ENCODE peak calls at places on chromosomes 7 and 10, in nine cellular contexts. One of them, this sample, is unnamed.
A peak's percentile ranks its signal among the peaks of the same experiment; 100 is the strongest.

GRCh38 chr10:128116187-128116586 is 10.0 kb downstream of the MKI67 start:
- DNase-seq in GM12878: no peak
- DNase-seq in effector memory CD4-positive, alpha-beta T cell: no peak
- DNase-seq in H9: no peak
- DNase-seq in left ventricle myocardium inferior: no peak
- DNase-seq in adrenal gland: no peak
- DNase-seq in RWPE2: no peak
- DNase-seq in neuronal stem cell: no peak
- DNase-seq in CD8-positive, alpha-beta T cell: no peak
- DNase-seq in this sample: no peak

GRCh38 chr7:44671069-44671468 is 64.6 kb downstream of the OGDH start:
- DNase-seq in GM12878: no peak
- DNase-seq in effector memory CD4-positive, alpha-beta T cell: no peak
- DNase-seq in H9: no peak
- DNase-seq in left ventricle myocardium inferior: no peak
- DNase-seq in adrenal gland: no peak
- DNase-seq in RWPE2: no peak
- DNase-seq in neuronal stem cell: no peak
- DNase-seq in CD8-positive, alpha-beta T cell: no peak
- DNase-seq in this sample: no peak

GRCh38 chr7:17234398-17235021 is 63.9 kb upstream of the AHR start:
- DNase-seq in GM12878: peak; percentile 74
- DNase-seq in effector memory CD4-positive, alpha-beta T cell: peak; percentile 66
- DNase-seq in H9: no peak
- DNase-seq in left ventricle myocardium inferior: no peak
- DNase-seq in adrenal gland: peak; percentile 52
- DNase-seq in RWPE2: no peak
- DNase-seq in neuronal stem cell: no peak
- DNase-seq in CD8-positive, alpha-beta T cell: peak; percentile 64
- DNase-seq in this sample: peak; percentile 54

GRCh38 chr7:81190997-81191747 is 272.3 kb upstream of the SEMA3C start:
- DNase-seq in GM12878: no peak
- DNase-seq in effector memory CD4-positive, alpha-beta T cell: no peak
- DNase-seq in H9: no peak
- DNase-seq in left ventricle myocardium inferior: no peak
- DNase-seq in adrenal gland: no peak
- DNase-seq in RWPE2: no peak
- DNase-seq in neuronal stem cell: no peak
- DNase-seq in CD8-positive, alpha-beta T cell: no peak
- DNase-seq in this sample: no peak

GRCh38 chr7:43467406-43467805 is 115.5 kb upstream of the STK17A start:
- DNase-seq in GM12878: no peak
- DNase-seq in effector memory CD4-positive, alpha-beta T cell: no peak
- DNase-seq in H9: no peak
- DNase-seq in left ventricle myocardium inferior: no peak
- DNase-seq in adrenal gland: no peak
- DNase-seq in RWPE2: no peak
- DNase-seq in neuronal stem cell: no peak
- DNase-seq in CD8-positive, alpha-beta T cell: no peak
- DNase-seq in this sample: no peak

GRCh38 chr7:103632972-103633371 is 187.0 kb upstream of the SLC26A5 start:
- DNase-seq in GM12878: no peak
- DNase-seq in effector memory CD4-positive, alpha-beta T cell: no peak
- DNase-seq in H9: no peak
- DNase-seq in left ventricle myocardium inferior: no peak
- DNase-seq in adrenal gland: no peak
- DNase-seq in RWPE2: no peak
- DNase-seq in neuronal stem cell: no peak
- DNase-seq in CD8-positive, alpha-beta T cell: no peak
- DNase-seq in this sample: no peak

GRCh38 chr7:117818241-117818640 is 55.0 kb downstream of the CTTNBP2 start:
- DNase-seq in GM12878: no peak
- DNase-seq in effector memory CD4-positive, alpha-beta T cell: no peak
- DNase-seq in H9: no peak
- DNase-seq in left ventricle myocardium inferior: no peak
- DNase-seq in adrenal gland: no peak
- DNase-seq in RWPE2: no peak
- DNase-seq in neuronal stem cell: no peak
- DNase-seq in CD8-positive, alpha-beta T cell: no peak
- DNase-seq in this sample: no peak

GRCh38 chr10:7123719-7124118 is 287.1 kb downstream of the SFMBT2 start:
- DNase-seq in GM12878: no peak
- DNase-seq in effector memory CD4-positive, alpha-beta T cell: no peak
- DNase-seq in H9: no peak
- DNase-seq in left ventricle myocardium inferior: no peak
- DNase-seq in adrenal gland: no peak
- DNase-seq in RWPE2: no peak
- DNase-seq in neuronal stem cell: no peak
- DNase-seq in CD8-positive, alpha-beta T cell: no peak
- DNase-seq in this sample: no peak

GRCh38 chr10:99784731-99785441 is 2.4 kb downstream of the ABCC2 start:
- DNase-seq in GM12878: no peak
- DNase-seq in effector memory CD4-positive, alpha-beta T cell: no peak
- DNase-seq in H9: no peak
- DNase-seq in left ventricle myocardium inferior: no peak
- DNase-seq in adrenal gland: no peak
- DNase-seq in RWPE2: no peak
- DNase-seq in neuronal stem cell: no peak
- DNase-seq in CD8-positive, alpha-beta T cell: no peak
- DNase-seq in this sample: no peak

GRCh38 chr7:13179775-13180448 is 492.5 kb downstream of the ARL4A start:
- DNase-seq in GM12878: no peak
- DNase-seq in effector memory CD4-positive, alpha-beta T cell: no peak
- DNase-seq in H9: no peak
- DNase-seq in left ventricle myocardium inferior: no peak
- DNase-seq in adrenal gland: no peak
- DNase-seq in RWPE2: no peak
- DNase-seq in neuronal stem cell: no peak
- DNase-seq in CD8-positive, alpha-beta T cell: no peak
- DNase-seq in this sample: no peak

GRCh38 chr7:76515999-76516443 is 5.7 kb downstream of the UPK3B start:
- DNase-seq in GM12878: no peak
- DNase-seq in effector memory CD4-positive, alpha-beta T cell: no peak
- DNase-seq in H9: no peak
- DNase-seq in left ventricle myocardium inferior: peak; percentile 65
- DNase-seq in adrenal gland: no peak
- DNase-seq in RWPE2: no peak
- DNase-seq in neuronal stem cell: no peak
- DNase-seq in CD8-positive, alpha-beta T cell: no peak
- DNase-seq in this sample: peak; percentile 66

GRCh38 chr7:121494531-121494930 is 98.4 kb upstream of the FAM3C start:
- DNase-seq in GM12878: no peak
- DNase-seq in effector memory CD4-positive, alpha-beta T cell: no peak
- DNase-seq in H9: no peak
- DNase-seq in left ventricle myocardium inferior: no peak
- DNase-seq in adrenal gland: no peak
- DNase-seq in RWPE2: no peak
- DNase-seq in neuronal stem cell: no peak
- DNase-seq in CD8-positive, alpha-beta T cell: no peak
- DNase-seq in this sample: no peak

GRCh38 chr10:93993782-93994668 is at the start of gene PLCE1:
- DNase-seq in GM12878: no peak
- DNase-seq in effector memory CD4-positive, alpha-beta T cell: no peak
- DNase-seq in H9: peak; percentile 62
- DNase-seq in left ventricle myocardium inferior: peak; percentile 38
- DNase-seq in adrenal gland: peak; percentile 59
- DNase-seq in RWPE2: no peak
- DNase-seq in neuronal stem cell: peak; percentile 47
- DNase-seq in CD8-positive, alpha-beta T cell: no peak
- DNase-seq in this sample: peak; percentile 67

GRCh38 chr10:92699518-92700272 is 9.9 kb downstream of the HHEX start:
- DNase-seq in GM12878: no peak
- DNase-seq in effector memory CD4-positive, alpha-beta T cell: no peak
- DNase-seq in H9: peak; percentile 71
- DNase-seq in left ventricle myocardium inferior: no peak
- DNase-seq in adrenal gland: peak; percentile 83
- DNase-seq in RWPE2: no peak
- DNase-seq in neuronal stem cell: peak; percentile 6
- DNase-seq in CD8-positive, alpha-beta T cell: peak; percentile 30
- DNase-seq in this sample: peak; percentile 51

GRCh38 chr7:71132521-71133231 is 732 bp downstream of the GALNT17 start:
- DNase-seq in GM12878: no peak
- DNase-seq in effector memory CD4-positive, alpha-beta T cell: no peak
- DNase-seq in H9: no peak
- DNase-seq in left ventricle myocardium inferior: peak; percentile 18
- DNase-seq in adrenal gland: no peak
- DNase-seq in RWPE2: no peak
- DNase-seq in neuronal stem cell: peak; percentile 40
- DNase-seq in CD8-positive, alpha-beta T cell: no peak
- DNase-seq in this sample: no peak

GRCh38 chr10:88879754-88880286 is at the start of gene STAMBPL1:
- DNase-seq in GM12878: peak; percentile 50
- DNase-seq in effector memory CD4-positive, alpha-beta T cell: peak; percentile 51
- DNase-seq in H9: no peak
- DNase-seq in left ventricle myocardium inferior: no peak
- DNase-seq in adrenal gland: peak; percentile 67
- DNase-seq in RWPE2: no peak
- DNase-seq in neuronal stem cell: no peak
- DNase-seq in CD8-positive, alpha-beta T cell: peak; percentile 78
- DNase-seq in this sample: peak; percentile 87

GRCh38 chr10:101901340-101901739 is 57.7 kb upstream of the KCNIP2 start:
- DNase-seq in GM12878: peak; percentile 77
- DNase-seq in effector memory CD4-positive, alpha-beta T cell: no peak
- DNase-seq in H9: no peak
- DNase-seq in left ventricle myocardium inferior: no peak
- DNase-seq in adrenal gland: no peak
- DNase-seq in RWPE2: no peak
- DNase-seq in neuronal stem cell: no peak
- DNase-seq in CD8-positive, alpha-beta T cell: no peak
- DNase-seq in this sample: no peak

GRCh38 chr7:80533287-80533686 is 21.4 kb upstream of the GNAT3 start:
- DNase-seq in GM12878: no peak
- DNase-seq in effector memory CD4-positive, alpha-beta T cell: no peak
- DNase-seq in H9: no peak
- DNase-seq in left ventricle myocardium inferior: no peak
- DNase-seq in adrenal gland: no peak
- DNase-seq in RWPE2: no peak
- DNase-seq in neuronal stem cell: no peak
- DNase-seq in CD8-positive, alpha-beta T cell: no peak
- DNase-seq in this sample: no peak

GRCh38 chr7:134865001-134865845 is 85.8 kb downstream of the CALD1 start:
- DNase-seq in GM12878: peak; percentile 19
- DNase-seq in effector memory CD4-positive, alpha-beta T cell: no peak
- DNase-seq in H9: no peak
- DNase-seq in left ventricle myocardium inferior: no peak
- DNase-seq in adrenal gland: no peak
- DNase-seq in RWPE2: no peak
- DNase-seq in neuronal stem cell: no peak
- DNase-seq in CD8-positive, alpha-beta T cell: no peak
- DNase-seq in this sample: no peak

GRCh38 chr7:120842131-120842621 is 15.8 kb downstream of the TSPAN12 start:
- DNase-seq in GM12878: no peak
- DNase-seq in effector memory CD4-positive, alpha-beta T cell: no peak
- DNase-seq in H9: no peak
- DNase-seq in left ventricle myocardium inferior: no peak
- DNase-seq in adrenal gland: no peak
- DNase-seq in RWPE2: no peak
- DNase-seq in neuronal stem cell: no peak
- DNase-seq in CD8-positive, alpha-beta T cell: no peak
- DNase-seq in this sample: no peak

DNA sequence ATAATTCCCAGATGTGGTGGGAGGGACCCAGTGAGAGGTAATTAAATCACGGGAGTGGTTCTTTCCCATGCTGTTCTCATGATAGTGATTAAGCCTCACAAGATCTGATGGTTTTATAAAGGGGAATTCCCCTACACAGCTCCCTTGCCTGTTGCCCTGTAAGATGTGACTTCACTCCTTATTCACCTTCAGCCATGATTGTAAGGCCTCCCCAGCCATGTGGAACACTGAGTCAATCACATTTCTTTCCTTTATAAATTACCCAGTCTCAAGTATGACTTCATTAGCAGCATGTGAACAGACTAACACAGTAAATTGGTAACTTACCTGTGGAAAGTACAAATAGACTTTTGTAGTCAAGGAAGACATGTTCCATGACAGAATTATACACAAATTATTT is 55.2 kb downstream of the ZNF716 start:
- DNase-seq in GM12878: no peak
- DNase-seq in effector memory CD4-positive, alpha-beta T cell: no peak
- DNase-seq in H9: no peak
- DNase-seq in left ventricle myocardium inferior: no peak
- DNase-seq in adrenal gland: no peak
- DNase-seq in RWPE2: no peak
- DNase-seq in neuronal stem cell: no peak
- DNase-seq in CD8-positive, alpha-beta T cell: no peak
- DNase-seq in this sample: no peak
- H3K9me3 ChIP-seq in GM12878: no peaks in the 10 kb centered on the region
- H3K9me3 ChIP-seq in effector memory CD4-positive, alpha-beta T cell: no peaks in the 10 kb centered on the region
- H3K9me3 ChIP-seq in H9: peaks cover 40% of the 10 kb centered on the region
- H3K9me3 ChIP-seq in left ventricle myocardium inferior: peaks cover 77% of the 10 kb centered on the region
- H3K9me3 ChIP-seq in adrenal gland: no peaks in the 10 kb centered on the region
- H3K9me3 ChIP-seq in RWPE2: peaks cover 6% of the 10 kb centered on the region
- H3K9me3 ChIP-seq in neuronal stem cell: peaks cover 3% of the 10 kb centered on the region
- H3K9me3 ChIP-seq in CD8-positive, alpha-beta T cell: no peaks in the 10 kb centered on the region
- H3K9me3 ChIP-seq in this sample: peaks cover 87% of the 10 kb centered on the region

GRCh38 chr10:44258019-44258418 is 126.9 kb downstream of the CXCL12 start:
- DNase-seq in GM12878: no peak
- DNase-seq in effector memory CD4-positive, alpha-beta T cell: no peak
- DNase-seq in H9: peak; percentile 66
- DNase-seq in left ventricle myocardium inferior: no peak
- DNase-seq in adrenal gland: no peak
- DNase-seq in RWPE2: no peak
- DNase-seq in neuronal stem cell: no peak
- DNase-seq in CD8-positive, alpha-beta T cell: no peak
- DNase-seq in this sample: no peak
- H3K4me1 ChIP-seq in GM12878: peaks cover 40% of the 10 kb centered on the region
- H3K4me1 ChIP-seq in effector memory CD4-positive, alpha-beta T cell: no peaks in the 10 kb centered on the region
- H3K4me1 ChIP-seq in H9: no peaks in the 10 kb centered on the region
- H3K4me1 ChIP-seq in left ventricle myocardium inferior: peaks cover 37% of the 10 kb centered on the region
- H3K4me1 ChIP-seq in adrenal gland: no peaks in the 10 kb centered on the region
- H3K4me1 ChIP-seq in RWPE2: peaks cover 2% of the 10 kb centered on the region
- H3K4me1 ChIP-seq in neuronal stem cell: peaks cover 2% of the 10 kb centered on the region
- H3K4me1 ChIP-seq in CD8-positive, alpha-beta T cell: no peaks in the 10 kb centered on the region
- H3K4me1 ChIP-seq in this sample: no peaks in the 10 kb centered on the region

GRCh38 chr7:30188806-30189205 is 54.0 kb downstream of the MTURN start:
- DNase-seq in GM12878: no peak
- DNase-seq in effector memory CD4-positive, alpha-beta T cell: no peak
- DNase-seq in H9: no peak
- DNase-seq in left ventricle myocardium inferior: no peak
- DNase-seq in adrenal gland: no peak
- DNase-seq in RWPE2: no peak
- DNase-seq in neuronal stem cell: no peak
- DNase-seq in CD8-positive, alpha-beta T cell: no peak
- DNase-seq in this sample: no peak
- H3K9me3 ChIP-seq in GM12878: peaks cover 11% of the 10 kb centered on the region
- H3K9me3 ChIP-seq in effector memory CD4-positive, alpha-beta T cell: no peaks in the 10 kb centered on the region
- H3K9me3 ChIP-seq in H9: peaks cover 6% of the 10 kb centered on the region
- H3K9me3 ChIP-seq in left ventricle myocardium inferior: no peaks in the 10 kb centered on the region
- H3K9me3 ChIP-seq in adrenal gland: no peaks in the 10 kb centered on the region
- H3K9me3 ChIP-seq in RWPE2: no peaks in the 10 kb centered on the region
- H3K9me3 ChIP-seq in neuronal stem cell: peaks cover 5% of the 10 kb centered on the region
- H3K9me3 ChIP-seq in CD8-positive, alpha-beta T cell: no peaks in the 10 kb centered on the region
- H3K9me3 ChIP-seq in this sample: no peaks in the 10 kb centered on the region

DNA sequence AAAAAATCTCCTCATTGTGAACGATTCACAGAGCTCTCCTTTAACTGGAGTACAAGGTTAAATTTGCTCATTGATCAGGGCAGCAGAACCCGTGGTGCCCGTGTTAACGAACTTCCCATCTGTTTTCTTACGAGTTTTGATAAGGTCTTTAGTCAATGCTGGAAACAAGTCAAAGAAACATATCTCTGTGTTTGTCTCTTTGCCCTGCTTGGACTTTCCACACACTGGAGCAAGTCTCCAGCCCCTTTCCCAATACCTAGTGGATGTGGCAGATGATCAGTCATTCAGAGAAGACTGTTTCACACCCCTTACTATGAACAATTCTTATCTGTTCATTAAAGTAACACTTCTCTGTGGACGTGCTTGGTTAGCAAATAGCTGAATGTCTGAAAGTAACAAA is 121.3 kb downstream of the ARID5B start:
- DNase-seq in GM12878: no peak
- DNase-seq in effector memory CD4-positive, alpha-beta T cell: no peak
- DNase-seq in H9: no peak
- DNase-seq in left ventricle myocardium inferior: no peak
- DNase-seq in adrenal gland: no peak
- DNase-seq in RWPE2: no peak
- DNase-seq in neuronal stem cell: no peak
- DNase-seq in CD8-positive, alpha-beta T cell: no peak
- DNase-seq in this sample: no peak
- H3K4me1 ChIP-seq in GM12878: peaks cover 55% of the 10 kb centered on the region
- H3K4me1 ChIP-seq in effector memory CD4-positive, alpha-beta T cell: no peaks in the 10 kb centered on the region
- H3K4me1 ChIP-seq in H9: peaks cover 12% of the 10 kb centered on the region
- H3K4me1 ChIP-seq in left ventricle myocardium inferior: peaks cover 40% of the 10 kb centered on the region
- H3K4me1 ChIP-seq in adrenal gland: peaks cover 32% of the 10 kb centered on the region
- H3K4me1 ChIP-seq in RWPE2: peaks cover 63% of the 10 kb centered on the region
- H3K4me1 ChIP-seq in neuronal stem cell: peaks cover 3% of the 10 kb centered on the region
- H3K4me1 ChIP-seq in CD8-positive, alpha-beta T cell: no peaks in the 10 kb centered on the region
- H3K4me1 ChIP-seq in this sample: peaks cover 9% of the 10 kb centered on the region

This sample was measured in mucosa of descending colon.